ENCODE peak calls at places on chromosomes 7 and 10, in eight cellular contexts. X, D, A, O, C, H, S and E are unnamed samples.

GRCh38 chr10:16919076-16919972 is 102.1 kb upstream of the RSU1 start:
- DNase-seq in X (no peak), D (no peak), A (no peak), O (no peak), C (no peak), H (no peak), S (no peak), E (no peak)

GRCh38 chr7:28347462-28347861 is 64.9 kb upstream of the CREB5 start:
- DNase-seq in X (no peak), D (no peak), A (no peak), O (no peak), C (peak; percentile 11), H (no peak), S (no peak), E (peak; percentile 77)

GRCh38 chr10:61793760-61794713 is 107.5 kb upstream of the ARID5B start:
- DNase-seq in X (peak; percentile 59), D (no peak), A (no peak), O (no peak), C (peak; percentile 46), H (no peak), S (no peak), E (peak; percentile 43)

GRCh38 chr7:131652194-131652593 is 95.8 kb upstream of the PODXL start:
- DNase-seq in X (no peak), D (no peak), A (no peak), O (no peak), C (no peak), H (no peak), S (peak; percentile 16), E (no peak)

GRCh38 chr7:159114096-159114495 is 30.6 kb downstream of the VIPR2 start:
- DNase-seq in X (no peak), D (peak; percentile 66), A (no peak), O (no peak), C (no peak), H (no peak), S (no peak), E (no peak)

GRCh38 chr7:142930126-142930730 is 3.3 kb downstream of the TRPV5 start:
- DNase-seq in X (no peak), D (no peak), A (no peak), O (no peak), C (no peak), H (no peak), S (no peak), E (no peak)

GRCh38 chr7:7641129-7641663 is 644 bp downstream of the UMAD1 start:
- DNase-seq in X (no peak), D (peak; percentile 26), A (no peak), O (no peak), C (no peak), H (no peak), S (peak; percentile 56), E (peak; percentile 23)

GRCh38 chr7:132575987-132576722 is at the start of gene PLXNA4:
- DNase-seq in X (no peak), D (peak; percentile 75), A (no peak), O (no peak), C (no peak), H (no peak), S (no peak), E (no peak)

DNA sequence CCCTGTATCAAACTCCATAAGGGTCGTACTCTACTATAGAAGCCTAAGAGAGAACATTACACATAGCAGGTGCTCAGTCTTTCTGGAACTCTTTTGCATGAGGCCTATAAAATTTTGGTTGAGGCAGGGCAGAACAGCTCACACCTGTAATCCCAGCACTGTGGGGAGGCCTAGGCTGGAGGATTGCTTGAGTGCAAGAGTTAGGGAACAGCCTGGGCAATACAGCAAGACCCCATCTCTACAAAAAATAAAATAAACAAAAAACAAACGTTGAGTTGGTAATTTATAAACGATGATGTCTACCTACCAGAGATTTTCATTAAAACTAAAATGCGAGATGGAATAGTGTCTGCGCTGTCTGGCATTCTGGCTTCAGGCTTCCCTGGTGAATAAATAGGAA is 876 bp downstream of the PON2 start:
- DNase-seq in X (no peak), D (no peak), A (no peak), O (no peak), C (no peak), H (no peak), S (no peak), E (no peak)
- H3K4me3 ChIP-seq in X (peak overlapping the region; percentile 61), D (peak overlapping the region; percentile 75), A (peak overlapping the region; percentile 85), O (no peak overlapping the region), C (peak overlapping the region; percentile 64), H (peak overlapping the region; percentile 61), S (no peak overlapping the region), E (peak overlapping the region; percentile 55)

DNA sequence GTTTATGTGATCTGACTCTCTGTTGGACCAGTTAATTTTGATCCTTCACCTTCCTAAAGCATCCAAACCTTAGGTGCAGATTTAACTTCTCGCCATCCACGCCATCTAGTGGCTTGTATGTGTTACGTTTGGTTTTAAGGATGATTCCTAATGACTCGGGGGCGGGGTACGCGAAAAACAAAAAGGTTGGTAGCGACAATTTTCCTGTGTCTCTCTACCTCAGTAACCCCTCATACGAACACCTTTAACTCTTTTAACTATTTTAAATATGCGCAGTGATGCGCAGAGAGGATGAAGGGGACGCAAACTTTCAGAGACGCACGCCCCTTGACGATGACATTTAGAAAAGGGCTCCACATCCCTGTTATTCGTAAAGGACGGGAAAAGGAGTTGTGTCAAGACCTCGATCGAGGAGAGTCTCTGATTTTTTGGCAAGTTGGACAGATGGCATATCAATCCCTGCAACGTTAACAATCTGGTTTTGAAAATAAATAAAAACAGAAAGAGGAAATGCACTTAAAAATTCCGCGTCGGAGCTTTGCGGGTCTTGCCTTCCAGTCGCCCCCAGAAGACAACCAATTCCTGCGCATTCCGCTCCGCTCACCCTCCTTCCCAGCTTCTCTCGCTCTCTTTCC is 597 bp upstream of the KCND2 start:
- DNase-seq in X (peak; percentile 48), D (peak; percentile 73), A (no peak), O (no peak), C (no peak), H (peak; percentile 69), S (peak; percentile 41), E (peak; percentile 73)
- H3K4me3 ChIP-seq in X (peak overlapping the region; percentile 58), D (peak overlapping the region; percentile 66), A (peak overlapping the region; percentile 50), O (no peak overlapping the region), C (peak overlapping the region; percentile 30), H (no peak overlapping the region), S (no peak overlapping the region), E (peak overlapping the region; percentile 62)

GRCh38 chr10:73433538-73433867 is at the start of gene MSS51:
- DNase-seq in X (no peak), D (no peak), A (no peak), O (no peak), C (no peak), H (no peak), S (no peak), E (no peak)

GRCh38 chr10:73432646-73433537 is 469 bp downstream of the MSS51 start:
- DNase-seq in X (no peak), D (no peak), A (no peak), O (no peak), C (no peak), H (no peak), S (no peak), E (no peak)
- H3K4me3 ChIP-seq in X (no peak overlapping the region), D (no peak overlapping the region), A (no peak overlapping the region), O (no peak overlapping the region), C (no peak overlapping the region), H (no peak overlapping the region), S (no peak overlapping the region), E (no peak overlapping the region)

DNA sequence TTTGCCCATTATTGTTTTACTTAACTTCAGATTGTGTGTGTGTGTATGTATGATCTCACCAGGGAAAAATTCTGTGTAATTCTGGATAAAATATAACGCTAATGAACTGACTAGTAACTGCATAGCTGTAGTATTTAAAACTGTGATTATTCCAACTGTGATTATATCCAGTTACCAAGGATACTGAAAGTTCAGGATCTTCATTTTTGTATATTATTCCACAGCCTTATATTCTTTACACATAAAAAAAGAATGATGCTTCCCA is 2.9 kb downstream of the TWIST1 start:
- DNase-seq in X (no peak), D (no peak), A (no peak), O (no peak), C (no peak), H (no peak), S (no peak), E (peak; percentile 69)
- H3K4me3 ChIP-seq in X (peak overlapping the region; percentile 98), D (no peak overlapping the region), A (no peak overlapping the region), O (no peak overlapping the region), C (peak overlapping the region; percentile 87), H (no peak overlapping the region), S (no peak overlapping the region), E (peak overlapping the region; percentile 86)